ENCODE peak calls at places on chromosomes 6 and 20, in four cellular contexts. P is gastrocnemius medialis; I is CD4-positive, alpha-beta T cell; R is fibroblast of lung. O is an unnamed sample.

GRCh38 chr6:139858444-139858843 is 484.0 kb upstream of the CITED2 start:
- DNase-seq in P (no peak), R (no peak), I (no peak), O (no peak)

GRCh38 chr6:110814488-110815259 is 595 bp downstream of the CDK19 start:
- DNase-seq in R (peak), I (peak), P (peak), O (peak)

GRCh38 chr6:25010917-25011625 is 75.3 kb upstream of the RIPOR2 start:
- DNase-seq in R (peak), I (no peak), P (no peak), O (no peak)

GRCh38 chr6:136608991-136609390 is 58.8 kb upstream of the MAP7 start:
- DNase-seq in I (no peak), R (peak), P (no peak), O (no peak)

GRCh38 chr6:37145443-37145842 is 24.5 kb upstream of the PIM1 start:
- DNase-seq in P (no peak), I (no peak), R (no peak), O (no peak)

GRCh38 chr6:56527934-56528333 is 114.8 kb downstream of the DST start:
- DNase-seq in R (no peak), I (no peak), P (no peak), O (no peak)

GRCh38 chr6:134223761-134224445 is 94.0 kb downstream of the SGK1 start:
- DNase-seq in R (peak), I (no peak), P (no peak), O (no peak)

GRCh38 chr6:56479381-56479780 is 163.3 kb downstream of the DST start:
- DNase-seq in P (no peak), I (no peak), R (no peak), O (no peak)

GRCh38 chr6:123808556-123808955 is 4.9 kb downstream of the NKAIN2 start:
- DNase-seq in P (no peak), R (no peak), I (no peak), O (no peak)

GRCh38 chr20:62339647-62340062 is 27.5 kb downstream of the LAMA5 start:
- DNase-seq in R (no peak), I (no peak), P (no peak), O (no peak)

GRCh38 chr20:63678667-63679465 is 17.6 kb upstream of the TNFRSF6B start:
- DNase-seq in R (no peak), P (no peak), I (no peak), O (no peak)

GRCh38 chr6:155077331-155077730 is 82.2 kb downstream of the TIAM2 start:
- DNase-seq in I (no peak), P (no peak), R (no peak), O (no peak)

GRCh38 chr20:22572491-22572890 is 11.9 kb downstream of the FOXA2 start:
- DNase-seq in P (no peak), I (no peak), R (no peak), O (no peak)

GRCh38 chr6:57013501-57013900 is 33.0 kb upstream of the KIAA1586 start:
- DNase-seq in P (no peak), I (no peak), R (peak), O (no peak)

GRCh38 chr6:131694832-131695426 is 6.3 kb downstream of the OR2A4 start:
- DNase-seq in R (peak), I (no peak), P (peak), O (peak)

GRCh38 chr20:25005220-25005619 is 12.7 kb upstream of the APMAP start:
- DNase-seq in R (peak), P (no peak), I (no peak), O (no peak)

GRCh38 chr20:61764471-61765020 is 301.1 kb downstream of the TAF4 start:
- DNase-seq in R (no peak), P (no peak), I (no peak), O (no peak)

GRCh38 chr6:104682722-104683643 is 176.7 kb downstream of the HACE1 start:
- DNase-seq in R (peak), I (peak), P (no peak), O (peak)

GRCh38 chr6:100342830-100343229 is 121.9 kb downstream of the SIM1 start:
- DNase-seq in I (no peak), R (no peak), P (no peak), O (no peak)

GRCh38 chr6:12012231-12012565 is at the start of gene HIVEP1:
- DNase-seq in R (no peak), I (no peak), P (peak), O (peak)

DNA sequence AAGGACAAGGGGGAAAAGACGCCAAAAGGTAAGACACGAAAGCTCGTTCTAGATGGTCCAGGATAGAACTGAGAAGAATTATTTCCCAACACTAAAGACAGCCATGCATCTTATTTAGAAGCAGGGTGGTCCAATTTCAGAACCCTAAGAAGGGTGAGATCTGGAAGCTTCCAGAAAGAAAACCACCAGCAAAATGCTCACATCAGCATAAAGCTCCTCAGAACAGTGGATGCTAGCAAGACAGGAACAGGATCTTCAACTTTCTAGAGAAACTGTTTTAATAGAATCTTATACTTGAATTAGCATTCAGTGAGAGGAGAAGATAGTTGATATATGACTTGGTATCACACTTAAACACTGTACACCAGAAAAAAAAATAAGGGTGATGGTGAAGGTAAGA is 101.5 kb downstream of the ZFP64 start:
- DNase-seq in R (no peak), I (no peak), P (no peak), O (no peak)
- TF ChIP-seq CTCF in R (no peak), I (no peak), P (no peak), O (no peak)

DNA sequence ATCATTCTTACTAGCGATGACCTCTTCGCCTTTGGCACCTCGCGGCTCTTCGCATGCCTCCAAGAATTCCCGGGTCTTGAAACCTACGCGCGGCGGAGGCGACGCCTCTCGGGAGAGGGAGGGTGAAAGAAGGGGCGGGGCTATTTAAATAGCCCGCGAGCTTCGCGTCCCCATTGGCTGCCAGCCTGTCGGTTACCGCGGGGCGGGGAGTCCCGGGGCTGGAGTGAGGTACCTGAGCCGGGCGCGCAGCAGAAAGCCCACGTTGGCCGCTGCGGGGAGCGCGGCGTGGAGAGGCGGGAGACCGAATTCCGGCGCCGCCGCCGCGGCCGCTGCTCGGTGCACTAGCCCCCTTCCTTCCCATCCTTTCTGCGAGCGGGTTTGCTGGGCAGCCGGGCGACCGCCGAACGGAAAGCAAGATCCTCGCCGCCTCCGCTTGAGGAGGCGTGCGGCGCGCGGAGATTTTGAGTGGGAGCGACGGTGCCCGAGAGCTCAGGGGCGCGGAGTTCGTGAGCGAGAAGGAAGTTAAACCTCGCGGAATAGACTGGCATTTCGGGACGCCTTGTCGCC is at the start of gene BMP6:
- DNase-seq in I (peak), P (peak), R (peak), O (peak)
- TF ChIP-seq CTCF in I (no peak), P (no peak), R (no peak), O (no peak)

GRCh38 chr6:16168858-16169257 is 40.0 kb downstream of the MYLIP start:
- DNase-seq in P (no peak), I (no peak), R (peak), O (no peak)
- TF ChIP-seq CTCF in P (peak), I (no peak), R (peak), O (peak)

DNA sequence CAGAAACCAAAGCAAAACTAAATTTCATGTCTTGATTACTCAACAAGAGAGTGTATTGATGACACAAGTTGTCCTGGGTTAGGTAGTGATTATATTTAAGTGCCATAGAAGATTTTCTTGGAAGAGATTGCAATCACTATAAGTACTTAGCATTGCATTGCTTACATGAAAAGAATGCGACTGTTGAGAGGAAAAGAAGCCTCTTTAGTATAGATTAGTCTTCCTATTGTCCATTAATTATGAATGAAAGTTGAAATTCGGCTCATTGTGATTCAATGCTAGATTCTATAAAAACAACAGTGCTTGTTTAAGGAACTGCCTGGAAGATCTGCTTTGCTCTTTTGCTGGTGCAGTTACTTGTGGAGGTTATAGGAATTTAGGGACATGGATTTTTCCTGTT is 796.5 kb downstream of the KIF16B start:
- DNase-seq in P (no peak), I (no peak), R (no peak), O (no peak)
- TF ChIP-seq CTCF in P (no peak), I (no peak), R (no peak), O (no peak)

GRCh38 chr6:42043787-42044475 is 6.4 kb upstream of the TAF8 start:
- DNase-seq in P (peak), R (peak), I (peak), O (peak)
- TF ChIP-seq CTCF in P (peak), R (peak), I (peak), O (peak)

DNA sequence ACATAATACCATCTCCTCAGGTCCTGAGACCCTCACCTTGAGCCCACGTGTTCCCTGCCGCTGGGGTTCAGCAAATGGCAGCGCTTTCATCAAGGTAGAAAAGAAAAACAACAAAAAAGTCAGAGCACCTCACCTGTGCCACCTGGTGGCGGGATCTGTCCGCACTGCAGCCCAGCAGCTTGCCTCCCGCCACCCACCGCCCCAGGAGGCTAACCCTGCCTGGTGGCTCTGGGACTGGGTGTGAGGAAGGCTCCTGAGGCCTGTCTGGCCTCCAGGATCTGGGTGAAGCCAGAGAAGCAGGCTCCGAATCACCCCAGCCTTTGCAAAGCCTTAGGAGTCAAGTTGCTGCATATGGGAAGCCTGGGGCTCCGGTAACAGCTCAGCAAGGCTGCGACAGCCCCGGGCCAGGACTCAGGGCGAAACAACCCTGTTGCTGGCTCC is 270.8 kb downstream of the BMP7 start:
- DNase-seq in I (no peak), P (no peak), R (no peak), O (peak)
- TF ChIP-seq CTCF in I (no peak), P (no peak), R (no peak), O (peak)

O was measured in nephron progenitor cell.